ENCODE peak calls at places on chromosomes 13 and 19, in five cellular contexts. B is transverse colon, O is IMR-90, L is esophagus squamous epithelium, J is Peyer's patch. P is an unnamed sample.
A peak's percentile ranks its signal among the peaks of the same experiment; 100 is the strongest.

GRCh38 chr13:64371045-64371444 is 2859.1 kb downstream of the PCDH9 start:
- DNase-seq in B (no peak), O (peak; percentile 41), L (no peak), J (no peak), P (no peak)

GRCh38 chr19:49506575-49507105 is 5.8 kb upstream of the FCGRT start:
- DNase-seq in B (peak; percentile 83), O (no peak), L (no peak), J (peak; percentile 80), P (peak; percentile 56)

GRCh38 chr13:73158851-73159250 is 100.0 kb downstream of the KLF5 start:
- DNase-seq in B (no peak), O (peak; percentile 75), L (no peak), J (no peak), P (no peak)

GRCh38 chr19:34364830-34365462 is at the start of gene GPI:
- DNase-seq in B (peak; percentile 72), O (peak; percentile 24), L (no peak), J (peak; percentile 69), P (peak; percentile 75)

GRCh38 chr19:20912973-20913372 is 10.1 kb upstream of the ZNF85 start:
- DNase-seq in B (no peak), O (no peak), L (no peak), J (no peak), P (no peak)

GRCh38 chr13:94992277-94992989 is 280.1 kb upstream of the SOX21 start:
- DNase-seq in B (no peak), O (no peak), L (no peak), J (no peak), P (no peak)

GRCh38 chr13:59823495-59823894 is 340.2 kb downstream of the DIAPH3 start:
- DNase-seq in B (no peak), O (peak; percentile 77), L (no peak), J (no peak), P (no peak)

GRCh38 chr19:10295305-10295846 is 5.6 kb downstream of the ICAM5 start:
- DNase-seq in B (peak; percentile 74), O (no peak), L (no peak), J (peak; percentile 73), P (no peak)

GRCh38 chr19:1267441-1268391 is 1.4 kb upstream of the CIRBP start:
- DNase-seq in B (no peak), O (peak; percentile 60), L (no peak), J (no peak), P (no peak)

GRCh38 chr19:37484406-37485115 is 15.4 kb downstream of the ZNF570 start:
- DNase-seq in B (no peak), O (no peak), L (no peak), J (no peak), P (no peak)

GRCh38 chr13:106752584-106753202 is 184.8 kb upstream of the ARGLU1 start:
- DNase-seq in B (no peak), O (no peak), L (no peak), J (no peak), P (no peak)

DNA sequence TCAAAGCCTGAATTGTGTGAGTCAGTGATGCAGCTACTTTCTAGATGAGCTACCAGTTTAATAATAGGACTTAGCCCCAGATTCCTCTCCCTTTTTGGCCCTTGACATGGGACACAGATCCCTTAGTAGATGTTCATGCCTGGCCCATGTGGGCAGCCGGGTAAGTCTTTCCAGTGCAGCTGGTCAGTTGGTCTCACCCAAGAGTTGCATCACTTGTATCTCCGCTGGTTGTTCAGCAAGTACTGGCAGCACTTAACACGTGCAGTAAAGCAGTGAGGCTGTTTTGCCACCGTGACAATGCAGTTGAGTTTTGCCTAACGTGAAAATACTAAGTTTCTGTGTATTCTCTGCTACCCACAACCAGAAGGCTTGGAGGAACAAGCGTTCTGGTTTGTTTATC is 50.1 kb downstream of the ARHGEF7 start:
- DNase-seq in B (no peak), O (no peak), L (no peak), J (no peak), P (no peak)
- TF ChIP-seq POLR2A in B (no peak), O (no peak), L (no peak), J (no peak), P (no peak)

DNA sequence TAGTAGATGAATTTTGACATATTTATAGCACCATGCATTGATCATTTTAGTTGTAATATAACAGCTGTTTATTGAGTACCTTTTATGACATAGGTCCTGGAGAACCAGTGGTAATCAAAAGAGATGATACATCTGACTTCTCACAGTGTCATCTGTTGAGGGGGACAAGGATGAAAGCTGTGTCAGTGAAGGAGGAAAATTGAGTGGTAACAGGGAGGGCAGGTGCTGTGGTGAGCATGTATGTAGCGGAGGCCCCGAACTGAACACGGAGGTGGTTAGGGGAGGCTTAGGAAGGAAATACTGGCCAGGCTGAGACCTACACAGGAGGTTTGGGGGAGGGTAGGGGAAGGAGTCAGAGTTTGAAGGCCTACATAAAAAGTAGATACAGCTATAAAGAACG is 199.7 kb downstream of the GGACT start:
- DNase-seq in B (no peak), O (no peak), L (no peak), J (no peak), P (no peak)
- TF ChIP-seq CTCF in B (no peak), O (no peak), L (no peak), J (no peak), P (no peak)

DNA sequence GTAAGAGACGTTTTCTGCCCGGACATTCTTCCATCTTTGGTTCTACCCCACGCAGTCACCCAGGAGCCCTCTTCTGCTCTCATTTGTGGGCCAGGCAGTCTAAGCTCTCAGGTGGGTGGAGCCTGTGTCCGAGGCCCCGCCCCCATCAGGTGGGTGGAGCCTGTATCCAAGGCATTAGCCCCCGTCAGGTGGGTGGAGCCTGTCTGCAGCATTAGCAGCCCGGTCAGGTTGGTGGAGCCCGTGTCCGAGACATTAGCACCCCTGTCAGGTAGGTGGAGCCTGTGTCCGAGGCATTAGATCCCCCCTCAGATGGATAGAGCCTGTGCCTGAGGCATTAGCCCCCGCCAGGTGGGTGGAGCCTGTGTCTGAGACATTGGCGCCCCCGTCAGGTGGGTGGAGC is 45.5 kb upstream of the C13orf46 start:
- DNase-seq in B (no peak), O (no peak), L (no peak), J (no peak), P (no peak)
- TF ChIP-seq POLR2A in B (no peak), O (no peak), L (no peak), J (no peak), P (no peak)

GRCh38 chr13:48400820-48401219 is 12.1 kb downstream of the LPAR6 start:
- DNase-seq in B (no peak), O (peak; percentile 46), L (no peak), J (no peak), P (no peak)
- TF ChIP-seq CTCF in B (no peak), O (no peak), L (peak; percentile 4), J (no peak), P (no peak)

GRCh38 chr13:50892162-50892944 is 17.2 kb upstream of the RNASEH2B start:
- DNase-seq in B (peak; percentile 40), O (no peak), L (no peak), J (peak; percentile 84), P (no peak)
- TF ChIP-seq POLR2A in B (no peak), O (no peak), L (no peak), J (no peak), P (no peak)

GRCh38 chr19:4369109-4369887 is 25.9 kb downstream of the MPND start:
- DNase-seq in B (peak; percentile 84), O (no peak), L (no peak), J (peak; percentile 88), P (peak; percentile 60)
- TF ChIP-seq CTCF in B (no peak), O (no peak), L (no peak), J (peak; percentile 18), P (no peak)